ENCODE peak calls at places on chromosome 1, in five cellular contexts. R is ACHN, D is DMS153, E is NCI-H226, K is activated B cell treated with CpG ODN at 0.5 μM for 24 hours. M is an unnamed sample.

GRCh38 chr1:117336087-117336817 is 31.0 kb upstream of the MAN1A2 start:
- DNase-seq in R (no peak), D (no peak), E (no peak), K (no peak), M (peak)

GRCh38 chr1:228938248-228938891 is 203.1 kb downstream of the RHOU start:
- DNase-seq in R (no peak), D (peak), E (no peak), K (no peak), M (no peak)

GRCh38 chr1:8370928-8371327 is 53.0 kb downstream of the SLC45A1 start:
- DNase-seq in R (no peak), D (peak), E (no peak), K (no peak), M (no peak)

GRCh38 chr1:115314765-115315164 is 23.3 kb downstream of the NGF start:
- DNase-seq in R (no peak), D (no peak), E (peak), K (no peak), M (peak)

GRCh38 chr1:163076044-163076443 is 6.9 kb downstream of the RGS4 start:
- DNase-seq in R (no peak), D (no peak), E (no peak), K (no peak), M (no peak)

GRCh38 chr1:205247130-205247921 is 19.6 kb downstream of the TMCC2 start:
- DNase-seq in R (no peak), D (peak), E (no peak), K (no peak), M (no peak)

GRCh38 chr1:224454337-224455055 is 19.9 kb upstream of the WDR26 start:
- DNase-seq in R (no peak), D (peak), E (no peak), K (no peak), M (peak)

GRCh38 chr1:34266127-34266951 is 89.6 kb downstream of the C1orf94 start:
- DNase-seq in R (no peak), D (no peak), E (no peak), K (no peak), M (no peak)

GRCh38 chr1:35748326-35748725 is 21.5 kb downstream of the CLSPN start:
- DNase-seq in R (no peak), D (no peak), E (no peak), K (no peak), M (peak)

GRCh38 chr1:52102336-52103013 is 39.4 kb upstream of the ZFYVE9 start:
- DNase-seq in R (no peak), D (no peak), E (no peak), K (no peak), M (no peak)